ENCODE peak calls at places on chromosomes 3 and 15, in five cellular contexts. K is pons, P is iris pigment epithelial cell, B is C1 segment of cervical spinal cord, C is GM04503. H is an unnamed sample.

GRCh38 chr15:58066042-58066867 is 744 bp upstream of the ALDH1A2 start:
- DNase-seq in K (peak; percentile 17), P (peak; percentile 38), B (peak; percentile 17), C (no peak), H (peak; percentile 34)

GRCh38 chr3:58955308-58955707 is 94.5 kb downstream of the CFAP20DC start:
- DNase-seq in K (no peak), P (no peak), B (no peak), C (no peak), H (no peak)

GRCh38 chr3:146223401-146224373 is 27.2 kb downstream of the PLSCR4 start:
- DNase-seq in K (no peak), P (peak; percentile 52), B (no peak), C (no peak), H (no peak)

GRCh38 chr3:125431391-125431790 is 56.3 kb upstream of the ZNF148 start:
- DNase-seq in K (no peak), P (peak; percentile 57), B (no peak), C (peak; percentile 41), H (no peak)

GRCh38 chr15:55774113-55774970 is 31.4 kb upstream of the PRTG start:
- DNase-seq in K (peak; percentile 7), P (peak; percentile 27), B (peak; percentile 0), C (no peak), H (no peak)

GRCh38 chr3:8416965-8417364 is 84.7 kb upstream of the LMCD1 start:
- DNase-seq in K (no peak), P (peak; percentile 36), B (no peak), C (no peak), H (no peak)

GRCh38 chr3:13040381-13041074 is 32.7 kb downstream of the IQSEC1 start:
- DNase-seq in K (no peak), P (no peak), B (no peak), C (no peak), H (no peak)

GRCh38 chr3:45319231-45320085 is 68.9 kb upstream of the LARS2 start:
- DNase-seq in K (no peak), P (no peak), B (no peak), C (no peak), H (no peak)

GRCh38 chr15:28017423-28017924 is 81.6 kb downstream of the OCA2 start:
- DNase-seq in K (no peak), P (no peak), B (no peak), C (no peak), H (peak; percentile 56)

GRCh38 chr15:88604381-88604951 is 16.7 kb upstream of the AEN start:
- DNase-seq in K (no peak), P (no peak), B (no peak), C (no peak), H (peak; percentile 96)

GRCh38 chr15:50067254-50067653 is 51.8 kb downstream of the ATP8B4 start:
- DNase-seq in K (no peak), P (no peak), B (no peak), C (no peak), H (no peak)

GRCh38 chr3:183265157-183265642 is 12.1 kb downstream of the B3GNT5 start:
- DNase-seq in K (no peak), P (peak; percentile 55), B (peak; percentile 61), C (no peak), H (no peak)

GRCh38 chr15:51094606-51095569 is at the start of gene TNFAIP8L3:
- DNase-seq in K (no peak), P (peak; percentile 33), B (peak; percentile 14), C (no peak), H (peak; percentile 84)

GRCh38 chr15:28892789-28893610 is 7.2 kb downstream of the APBA2 start:
- DNase-seq in K (no peak), P (peak; percentile 34), B (no peak), C (no peak), H (no peak)

GRCh38 chr15:34793071-34793470 is 2.3 kb downstream of the ACTC1 start:
- DNase-seq in K (no peak), P (no peak), B (no peak), C (no peak), H (no peak)

GRCh38 chr3:57048728-57049127 is 11.7 kb upstream of the SPATA12 start:
- DNase-seq in K (no peak), P (no peak), B (no peak), C (no peak), H (no peak)

GRCh38 chr3:108486272-108486787 is 24.1 kb downstream of the MYH15 start:
- DNase-seq in K (peak; percentile 62), P (no peak), B (no peak), C (no peak), H (no peak)

GRCh38 chr3:128488995-128489859 is 3.8 kb downstream of the GATA2 start:
- DNase-seq in K (no peak), P (peak; percentile 63), B (no peak), C (no peak), H (no peak)

GRCh38 chr3:194632983-194633348 is 253 bp downstream of the TMEM44 start:
- DNase-seq in K (no peak), P (peak; percentile 38), B (no peak), C (no peak), H (no peak)

GRCh38 chr3:140343709-140344417 is 334.0 kb upstream of the TRIM42 start:
- DNase-seq in K (no peak), P (no peak), B (no peak), C (no peak), H (no peak)

GRCh38 chr3:46659285-46659684 is 34.2 kb downstream of the ALS2CL start:
- DNase-seq in K (no peak), P (no peak), B (no peak), C (no peak), H (no peak)

GRCh38 chr3:122824465-122825379 is 29.9 kb downstream of the SLC49A4 start:
- DNase-seq in K (no peak), P (peak; percentile 34), B (no peak), C (peak; percentile 16), H (no peak)

GRCh38 chr3:22450785-22451400 is 699.9 kb upstream of the ZNF385D start:
- DNase-seq in K (no peak), P (peak; percentile 49), B (no peak), C (peak; percentile 4), H (no peak)

GRCh38 chr3:153768559-153769469 is 352.4 kb upstream of the ARHGEF26 start:
- DNase-seq in K (peak; percentile 45), P (peak; percentile 66), B (no peak), C (no peak), H (peak; percentile 23)